ENCODE peak calls at places on chromosomes 16 and 17, in five cellular contexts. Y, M, V, T and J are unnamed samples.

GRCh38 chr16:4344659-4345438 is 6.3 kb downstream of the PAM16 start:
- DNase-seq in Y (no peak), M (no peak), V (peak), T (no peak), J (no peak)

GRCh38 chr17:41625602-41626001 is 1.2 kb upstream of the KRT17 start:
- DNase-seq in Y (no peak), M (no peak), V (no peak), T (no peak), J (no peak)

GRCh38 chr17:75835315-75835987 is 8.8 kb downstream of the UNC13D start:
- DNase-seq in Y (no peak), M (peak), V (peak), T (no peak), J (no peak)

GRCh38 chr17:51455211-51455610 is 194.9 kb downstream of the UTP18 start:
- DNase-seq in Y (no peak), M (no peak), V (no peak), T (no peak), J (no peak)

GRCh38 chr17:42282478-42283080 is 5.7 kb upstream of the STAT5A start:
- DNase-seq in Y (no peak), M (no peak), V (no peak), T (no peak), J (peak)

GRCh38 chr16:80092686-80093085 is 448.1 kb upstream of the DYNLRB2 start:
- DNase-seq in Y (no peak), M (no peak), V (no peak), T (no peak), J (no peak)

GRCh38 chr16:11139624-11140375 is 116.2 kb downstream of the SOCS1 start:
- DNase-seq in Y (peak), M (no peak), V (no peak), T (no peak), J (no peak)

GRCh38 chr17:10059684-10060211 is 138.7 kb downstream of the GAS7 start:
- DNase-seq in Y (no peak), M (no peak), V (no peak), T (peak), J (no peak)

GRCh38 chr17:17897442-17897841 is 60.7 kb upstream of the SREBF1 start:
- DNase-seq in Y (no peak), M (no peak), V (no peak), T (peak), J (no peak)

GRCh38 chr16:73921295-73921694 is 375.3 kb upstream of the PSMD7 start:
- DNase-seq in Y (no peak), M (no peak), V (no peak), T (no peak), J (no peak)

GRCh38 chr16:6977906-6978305 is 354.7 kb upstream of the RBFOX1 start:
- DNase-seq in Y (no peak), M (peak), V (no peak), T (no peak), J (no peak)

GRCh38 chr16:70764632-70765031 is 36.3 kb downstream of the VAC14 start:
- DNase-seq in Y (no peak), M (no peak), V (no peak), T (no peak), J (no peak)

GRCh38 chr16:23863511-23864422 is 28.0 kb downstream of the PRKCB start:
- DNase-seq in Y (no peak), M (no peak), V (no peak), T (no peak), J (no peak)

GRCh38 chr17:48850792-48851325 is 20.0 kb downstream of the CALCOCO2 start:
- DNase-seq in Y (no peak), M (no peak), V (no peak), T (no peak), J (no peak)

GRCh38 chr17:77118251-77118928 is 22.4 kb upstream of the SEC14L1 start:
- DNase-seq in Y (no peak), M (no peak), V (no peak), T (no peak), J (no peak)

GRCh38 chr17:21539146-21539545 is 153.2 kb upstream of the KCNJ18 start:
- DNase-seq in Y (no peak), M (no peak), V (no peak), T (no peak), J (no peak)

GRCh38 chr17:73126716-73127473 is 34.4 kb upstream of the SLC39A11 start:
- DNase-seq in Y (no peak), M (no peak), V (no peak), T (no peak), J (no peak)

GRCh38 chr16:23280483-23280967 is 21.6 kb upstream of the SCNN1B start:
- DNase-seq in Y (no peak), M (no peak), V (no peak), T (no peak), J (no peak)

GRCh38 chr16:81478876-81479496 is 34.4 kb downstream of the CMIP start:
- DNase-seq in Y (no peak), M (no peak), V (no peak), T (peak), J (peak)

GRCh38 chr16:48596326-48596725 is 13.7 kb downstream of the N4BP1 start:
- DNase-seq in Y (no peak), M (no peak), V (no peak), T (no peak), J (no peak)

GRCh38 chr17:36936455-36936934 is 780 bp upstream of the LHX1 start:
- DNase-seq in Y (no peak), M (peak), V (peak), T (no peak), J (no peak)

GRCh38 chr17:323721-324139 is 28.9 kb downstream of the RPH3AL start:
- DNase-seq in Y (no peak), M (peak), V (no peak), T (no peak), J (no peak)

GRCh38 chr17:21196126-21196525 is 17.8 kb downstream of the TMEM11 start:
- DNase-seq in Y (no peak), M (no peak), V (no peak), T (no peak), J (no peak)

GRCh38 chr17:19019041-19019941 is 14.7 kb upstream of the FAM83G start:
- DNase-seq in Y (no peak), M (no peak), V (peak), T (no peak), J (no peak)

GRCh38 chr17:65064452-65065019 is 8.0 kb upstream of the GNA13 start:
- DNase-seq in Y (no peak), M (no peak), V (no peak), T (no peak), J (no peak)

GRCh38 chr17:62781826-62782225 is 26.3 kb downstream of the MARCHF10 start:
- DNase-seq in Y (no peak), M (no peak), V (no peak), T (no peak), J (no peak)

GRCh38 chr17:38619451-38619795 is 13.7 kb upstream of the SRCIN1 start:
- DNase-seq in Y (no peak), M (no peak), V (no peak), T (no peak), J (no peak)

GRCh38 chr16:22659933-22660332 is 149.2 kb downstream of the NPIPB5 start:
- DNase-seq in Y (no peak), M (no peak), V (no peak), T (no peak), J (peak)

GRCh38 chr16:81779540-81780320 is 639 bp downstream of the PLCG2 start:
- DNase-seq in Y (no peak), M (peak), V (peak), T (no peak), J (peak)

GRCh38 chr16:17757808-17758207 is 287.0 kb upstream of the XYLT1 start:
- DNase-seq in Y (no peak), M (no peak), V (no peak), T (no peak), J (no peak)

GRCh38 chr17:32279933-32280716 is 14.5 kb downstream of the RHBDL3 start:
- DNase-seq in Y (no peak), M (peak), V (peak), T (no peak), J (no peak)

GRCh38 chr17:61517265-61517664 is 65.0 kb downstream of the TBX4 start:
- DNase-seq in Y (no peak), M (no peak), V (no peak), T (no peak), J (no peak)

GRCh38 chr16:58716468-58716867 is 17.6 kb downstream of the GOT2 start:
- DNase-seq in Y (no peak), M (no peak), V (no peak), T (no peak), J (no peak)

GRCh38 chr17:35291802-35292201 is 48.9 kb downstream of the SLFN5 start:
- DNase-seq in Y (no peak), M (no peak), V (no peak), T (no peak), J (no peak)

GRCh38 chr17:1398900-1399299 is 1.1 kb downstream of the YWHAE start:
- DNase-seq in Y (no peak), M (no peak), V (no peak), T (no peak), J (no peak)

GRCh38 chr16:24497405-24497804 is 42.0 kb upstream of the RBBP6 start:
- DNase-seq in Y (no peak), M (no peak), V (no peak), T (no peak), J (peak)

GRCh38 chr16:15811778-15812750 is 44.8 kb downstream of the MYH11 start:
- DNase-seq in Y (no peak), M (no peak), V (no peak), T (no peak), J (peak)

DNA sequence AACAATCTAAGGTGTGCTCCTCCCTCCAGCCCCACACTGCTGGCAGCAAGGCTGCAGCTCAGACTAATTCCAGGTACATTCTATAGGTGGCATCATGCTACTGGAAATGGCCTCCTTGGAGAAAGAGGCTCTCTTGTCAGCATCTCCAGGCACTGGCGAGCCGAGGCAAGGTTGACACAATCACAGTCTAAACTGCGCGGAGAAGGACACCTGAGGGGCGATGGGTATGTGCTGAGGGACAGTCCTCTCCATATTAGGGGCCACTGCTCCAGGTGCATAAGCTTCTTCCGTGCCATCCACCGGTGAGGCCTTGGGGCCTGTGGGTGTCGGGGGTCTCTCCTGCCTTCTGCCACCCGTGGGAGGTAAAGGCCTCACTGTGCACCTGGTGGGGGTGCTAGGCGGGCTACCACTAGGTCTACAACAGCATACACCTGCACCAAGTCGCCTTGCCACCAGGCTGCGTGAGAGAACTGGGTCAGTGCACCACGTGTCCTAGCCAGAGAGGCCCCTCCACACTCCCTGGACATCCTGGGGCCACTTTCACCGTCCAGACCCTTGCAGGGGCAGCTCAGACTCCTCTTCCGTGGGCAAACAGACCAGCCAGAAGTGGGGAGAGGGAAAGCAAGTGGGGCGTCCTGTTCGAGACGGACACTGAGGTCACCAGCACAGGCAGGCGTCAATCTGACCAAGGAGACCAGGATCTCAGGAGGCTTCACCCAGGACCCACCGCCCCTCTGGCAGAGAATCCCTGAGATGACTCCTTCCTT is 12.1 kb upstream of the CBX8 start:
- DNase-seq in Y (peak), M (peak), V (no peak), T (no peak), J (peak)
- TF ChIP-seq JUND in Y (no peak), M (no peak), V (no peak), T (no peak), J (no peak)

GRCh38 chr16:13829712-13830304 is 90.1 kb upstream of the ERCC4 start:
- DNase-seq in Y (no peak), M (no peak), V (no peak), T (no peak), J (no peak)
- TF ChIP-seq JUND in Y (no peak), M (no peak), V (no peak), T (no peak), J (no peak)

GRCh38 chr16:85029981-85030381 is 2.4 kb downstream of the KIAA0513 start:
- DNase-seq in Y (no peak), M (no peak), V (no peak), T (no peak), J (no peak)

GRCh38 chr16:85028638-85029412 is 1.2 kb downstream of the KIAA0513 start:
- DNase-seq in Y (no peak), M (no peak), V (no peak), T (no peak), J (peak)

GRCh38 chr16:85027349-85027967 is at the start of gene KIAA0513:
- DNase-seq in Y (peak), M (peak), V (peak), T (peak), J (peak)

GRCh38 chr16:85027968-85028637 is 508 bp downstream of the KIAA0513 start:
- DNase-seq in Y (no peak), M (no peak), V (no peak), T (no peak), J (no peak)

DNA sequence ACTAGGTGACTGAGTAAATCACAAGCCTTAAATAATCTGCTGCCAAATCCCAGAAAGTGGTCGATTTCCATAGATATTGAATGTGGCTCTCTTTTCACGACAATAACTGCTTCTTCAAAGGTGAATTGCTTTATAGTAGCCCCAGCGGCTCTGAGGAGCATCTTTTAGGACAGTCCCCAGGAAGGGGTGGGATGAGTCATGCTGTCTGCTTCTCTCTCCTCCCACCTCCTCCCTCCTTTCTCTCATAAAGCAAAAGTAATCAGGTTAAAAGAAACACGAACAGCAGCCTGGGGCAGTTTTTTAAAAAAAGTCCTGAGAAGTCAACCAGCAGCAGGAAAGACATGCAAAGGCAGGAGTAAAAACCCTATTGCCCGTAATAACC is 1.8 kb downstream of the KIAA0513 start:
- DNase-seq in Y (no peak), M (no peak), V (peak), T (peak), J (no peak)
- TF ChIP-seq JUND in Y (no peak), M (peak), V (peak), T (peak), J (no peak)

GRCh38 chr17:44346064-44346844 is 1.2 kb downstream of the GRN start:
- DNase-seq in Y (no peak), M (no peak), V (peak), T (no peak), J (no peak)
- TF ChIP-seq JUND in Y (no peak), M (no peak), V (no peak), T (no peak), J (no peak)

DNA sequence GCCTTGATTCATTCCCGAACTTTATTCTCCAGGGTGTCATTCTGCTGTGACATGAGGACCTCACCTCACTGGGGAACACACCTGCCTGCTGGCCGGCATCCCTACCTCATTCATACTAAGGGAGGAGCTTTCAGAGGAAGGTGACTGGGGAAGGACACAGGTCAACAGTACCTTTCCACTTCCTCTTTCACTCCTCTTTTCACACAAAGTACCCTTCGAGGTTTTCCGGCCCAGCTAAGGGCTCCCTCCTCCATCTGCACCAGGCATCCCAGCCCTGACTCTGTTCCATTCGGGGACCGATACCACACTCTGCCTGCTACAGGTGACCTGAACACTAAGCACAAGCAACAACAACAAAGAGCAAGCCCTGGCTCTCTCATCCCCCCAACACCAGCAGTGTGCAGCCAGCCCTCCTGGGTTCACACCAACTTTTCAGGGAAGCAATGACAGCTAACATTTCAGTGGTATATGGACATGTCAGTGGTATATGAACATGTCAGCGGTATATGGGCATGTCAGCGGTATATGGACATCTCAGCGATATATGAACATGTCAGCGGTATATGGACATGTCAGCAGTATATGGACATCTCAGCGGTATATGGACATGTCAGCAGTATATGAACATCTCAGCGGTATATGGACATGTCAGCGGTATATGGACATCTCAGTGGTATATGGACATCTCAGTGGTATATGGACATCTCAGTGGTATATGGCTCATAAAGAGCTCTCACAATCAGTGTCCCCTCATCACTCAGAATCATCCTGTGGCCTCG is 16.0 kb downstream of the TRIM25 start:
- DNase-seq in Y (no peak), M (no peak), V (no peak), T (no peak), J (no peak)
- TF ChIP-seq JUND in Y (no peak), M (no peak), V (no peak), T (no peak), J (no peak)

DNA sequence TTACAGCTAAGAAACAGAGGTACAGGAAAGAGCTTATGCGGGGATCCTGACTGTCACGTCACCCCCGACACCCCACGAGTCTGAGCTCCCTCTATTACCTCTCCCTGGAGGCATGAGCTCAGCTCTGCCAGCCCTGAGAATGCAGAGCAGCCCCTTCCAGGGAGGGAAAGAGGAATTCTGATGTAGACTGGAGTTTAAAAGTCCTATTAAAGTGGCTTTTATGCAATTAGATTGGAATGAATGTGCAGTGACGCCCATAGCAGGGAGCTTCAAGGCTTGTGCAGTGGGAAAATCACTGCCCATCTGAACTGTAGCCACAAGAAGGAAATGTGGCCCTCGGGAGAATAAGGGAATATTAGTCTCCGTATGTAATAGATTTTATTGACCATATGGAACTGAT is 67.0 kb downstream of the ZNF423 start:
- DNase-seq in Y (no peak), M (no peak), V (no peak), T (no peak), J (no peak)
- TF ChIP-seq JUND in Y (no peak), M (no peak), V (no peak), T (no peak), J (no peak)

GRCh38 chr17:28746611-28747045 is 2.8 kb downstream of the TRAF4 start:
- DNase-seq in Y (no peak), M (peak), V (peak), T (no peak), J (peak)
- TF ChIP-seq JUND in Y (no peak), M (no peak), V (no peak), T (no peak), J (no peak)

GRCh38 chr16:72467157-72467759 is 295.3 kb upstream of the PMFBP1 start:
- DNase-seq in Y (peak), M (no peak), V (peak), T (no peak), J (peak)
- TF ChIP-seq JUND in Y (no peak), M (no peak), V (no peak), T (no peak), J (no peak)

DNA sequence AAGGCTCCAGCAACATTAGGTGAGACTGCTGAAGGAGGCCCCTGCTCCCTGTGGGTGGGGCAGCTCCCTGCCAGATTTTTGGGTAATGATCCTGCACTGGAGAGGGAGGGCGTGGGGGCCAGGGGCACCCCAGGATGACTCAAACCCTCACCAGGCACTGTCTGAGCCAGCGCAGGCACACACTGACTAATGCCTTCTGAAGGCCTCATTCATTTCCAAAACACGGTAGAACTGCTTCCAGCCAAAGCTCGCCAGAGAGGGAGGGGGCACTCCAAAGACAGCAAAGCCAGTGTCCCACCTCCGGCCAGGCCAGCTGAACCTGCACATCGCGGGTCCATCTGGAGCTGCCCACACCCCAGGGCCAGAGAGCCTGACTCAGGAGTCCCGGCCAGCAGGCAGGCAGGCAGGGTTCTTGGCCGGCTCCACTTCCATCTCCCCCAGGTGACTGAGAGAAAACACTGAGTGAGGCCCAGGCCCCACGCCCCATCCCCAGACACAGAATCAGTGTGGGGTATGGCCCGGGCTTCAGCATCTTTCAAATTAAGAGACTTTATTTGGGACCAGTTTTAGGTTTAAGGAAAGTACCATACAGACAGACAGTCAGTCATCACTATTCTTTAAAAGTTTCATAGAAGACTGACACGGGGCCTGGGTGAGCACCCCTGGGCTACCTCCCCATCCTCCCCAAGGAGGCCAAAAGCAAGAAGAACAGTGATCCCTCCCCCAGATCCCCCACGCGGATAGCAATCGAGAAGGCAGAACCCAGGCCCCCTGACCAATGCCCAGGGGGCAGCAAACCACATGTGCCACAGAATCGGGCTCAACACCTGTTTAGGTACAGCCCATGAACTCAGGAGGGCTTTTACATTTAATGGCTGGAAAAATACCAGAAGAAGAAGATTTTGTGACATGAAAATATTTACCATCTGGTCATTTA is 2.3 kb downstream of the PIEZO1 start:
- DNase-seq in Y (peak), M (no peak), V (peak), T (no peak), J (no peak)
- TF ChIP-seq JUND in Y (no peak), M (no peak), V (peak), T (no peak), J (no peak)